ENCODE peak calls at places on chromosomes 6 and 20, in ten cellular contexts. P is glutamatergic neuron; G is iris pigment epithelial cell; W is AG08395; A is activated naive CD4-positive, alpha-beta T cell; Q is A549; M is hypothalamus; F is AG20443; U is HT-29; B is stimulated activated naive CD8-positive, alpha-beta T cell treated with anti-CD3 and anti-CD28 coated beads, Interleukin-15, Interleukin-2, amounts not matched to agents 100 U/mL and 50 U/mL, for 24 hours. Y is an unnamed sample.

GRCh38 chr6:24836116-24836515 is 37.4 kb upstream of the ARMH2 start:
- DNase-seq in P (no peak), G (no peak), W (no peak), A (no peak), Q (no peak), M (no peak), F (no peak), U (no peak), B (no peak), Y (no peak)

GRCh38 chr20:23135449-23136447 is 49.6 kb upstream of the CD93 start:
- DNase-seq in P (no peak), G (no peak), W (no peak), A (no peak), Q (no peak), M (no peak), F (no peak), U (no peak), B (no peak), Y (no peak)

GRCh38 chr6:165843121-165843520 is 180.1 kb upstream of the PDE10A start:
- DNase-seq in P (no peak), G (no peak), W (no peak), A (no peak), Q (no peak), M (no peak), F (no peak), U (no peak), B (no peak), Y (no peak)

GRCh38 chr6:12165722-12166121 is 124.4 kb upstream of the EDN1 start:
- DNase-seq in P (no peak), G (no peak), W (no peak), A (no peak), Q (no peak), M (no peak), F (no peak), U (no peak), B (no peak), Y (no peak)

GRCh38 chr6:144898052-144898689 is 613.0 kb downstream of the UTRN start:
- DNase-seq in P (no peak), G (peak; percentile 87), W (peak; percentile 27), A (no peak), Q (no peak), M (no peak), F (no peak), U (peak; percentile 23), B (no peak), Y (no peak)

GRCh38 chr20:50049442-50050026 is 63.4 kb downstream of the UBE2V1 start:
- DNase-seq in P (no peak), G (no peak), W (no peak), A (no peak), Q (no peak), M (no peak), F (no peak), U (no peak), B (no peak), Y (no peak)

GRCh38 chr20:63736893-63737689 is 627 bp downstream of the LIME1 start:
- DNase-seq in P (peak; percentile 33), G (no peak), W (no peak), A (no peak), Q (no peak), M (no peak), F (no peak), U (peak; percentile 77), B (peak; percentile 59), Y (peak; percentile 11)

GRCh38 chr20:38726849-38727601 is 2.7 kb downstream of the SLC32A1 start:
- DNase-seq in P (peak; percentile 88), G (no peak), W (no peak), A (no peak), Q (no peak), M (no peak), F (peak; percentile 50), U (no peak), B (peak; percentile 84), Y (peak; percentile 94)

GRCh38 chr6:161169060-161169459 is 104.8 kb downstream of the AGPAT4 start:
- DNase-seq in P (no peak), G (peak; percentile 12), W (no peak), A (no peak), Q (no peak), M (no peak), F (no peak), U (no peak), B (no peak), Y (no peak)

GRCh38 chr20:62232194-62232593 is 6.1 kb upstream of the OSBPL2 start:
- DNase-seq in P (no peak), G (no peak), W (no peak), A (no peak), Q (no peak), M (no peak), F (no peak), U (peak; percentile 47), B (no peak), Y (no peak)

GRCh38 chr6:139764498-139764986 is 390.1 kb upstream of the CITED2 start:
- DNase-seq in P (no peak), G (peak; percentile 98), W (peak; percentile 89), A (no peak), Q (peak; percentile 72), M (no peak), F (peak; percentile 81), U (peak; percentile 23), B (peak; percentile 11), Y (no peak)

GRCh38 chr6:116665464-116665863 is 3.1 kb downstream of the ZUP1 start:
- DNase-seq in P (no peak), G (no peak), W (no peak), A (no peak), Q (no peak), M (no peak), F (no peak), U (no peak), B (no peak), Y (no peak)

GRCh38 chr6:146961831-146962230 is 242.4 kb upstream of the STXBP5 start:
- DNase-seq in P (no peak), G (no peak), W (no peak), A (no peak), Q (no peak), M (no peak), F (no peak), U (no peak), B (no peak), Y (no peak)

GRCh38 chr20:19851863-19852262 is 93.8 kb downstream of the RIN2 start:
- DNase-seq in P (no peak), G (no peak), W (no peak), A (no peak), Q (no peak), M (no peak), F (no peak), U (no peak), B (no peak), Y (no peak)